ENCODE peak calls at places on chromosome 18, in four cellular contexts. A is GM23248, L is right cardiac atrium, Z is A673. W is an unnamed sample.

GRCh38 chr18:34773378-34773777 is 63.3 kb downstream of the DTNA start:
- DNase-seq in A (peak; percentile 66), L (no peak), Z (no peak), W (no peak)

GRCh38 chr18:29181151-29181901 is 1004.4 kb upstream of the CDH2 start:
- DNase-seq in A (peak; percentile 97), L (peak; percentile 16), Z (peak; percentile 6), W (no peak)

GRCh38 chr18:29749699-29750098 is 1292.8 kb downstream of the DSC3 start:
- DNase-seq in A (peak; percentile 87), L (no peak), Z (no peak), W (no peak)

GRCh38 chr18:34153711-34154110 is 71.0 kb downstream of the NOL4 start:
- DNase-seq in A (peak; percentile 39), L (no peak), Z (peak; percentile 83), W (no peak)

GRCh38 chr18:3088444-3088843 is 75.5 kb upstream of the LPIN2 start:
- DNase-seq in A (no peak), L (no peak), Z (no peak), W (no peak)

GRCh38 chr18:41938445-41938844 is 16.6 kb upstream of the PIK3C3 start:
- DNase-seq in A (peak; percentile 94), L (no peak), Z (peak; percentile 89), W (no peak)

GRCh38 chr18:41850781-41851180 is 104.3 kb upstream of the PIK3C3 start:
- DNase-seq in A (no peak), L (no peak), Z (no peak), W (no peak)

GRCh38 chr18:11948852-11949523 is 32.3 kb upstream of the IMPA2 start:
- DNase-seq in A (peak; percentile 55), L (no peak), Z (no peak), W (no peak)

GRCh38 chr18:32548688-32549087 is 78.0 kb upstream of the GAREM1 start:
- DNase-seq in A (no peak), L (no peak), Z (peak; percentile 3), W (no peak)

GRCh38 chr18:79523221-79523737 is 127.5 kb downstream of the NFATC1 start:
- DNase-seq in A (no peak), L (no peak), Z (no peak), W (peak; percentile 48)

GRCh38 chr18:71799016-71799673 is 745.0 kb downstream of the CBLN2 start:
- DNase-seq in A (no peak), L (no peak), Z (no peak), W (no peak)

GRCh38 chr18:11512096-11513030 is 97.0 kb upstream of the SLC35G4 start:
- DNase-seq in A (peak; percentile 41), L (no peak), Z (no peak), W (peak; percentile 54)

GRCh38 chr18:24118750-24119577 is 19.9 kb upstream of the CABYR start:
- DNase-seq in A (peak; percentile 79), L (peak; percentile 60), Z (peak; percentile 73), W (peak; percentile 75)

GRCh38 chr18:40357536-40357935 is 1597.5 kb upstream of the PIK3C3 start:
- DNase-seq in A (peak; percentile 75), L (no peak), Z (no peak), W (no peak)

GRCh38 chr18:49646864-49647263 is 85.0 kb downstream of the LIPG start:
- DNase-seq in A (no peak), L (no peak), Z (no peak), W (no peak)

GRCh38 chr18:13612111-13612997 is 114.0 kb downstream of the FAM210A start:
- DNase-seq in A (peak; percentile 21), L (no peak), Z (no peak), W (peak; percentile 98)

DNA sequence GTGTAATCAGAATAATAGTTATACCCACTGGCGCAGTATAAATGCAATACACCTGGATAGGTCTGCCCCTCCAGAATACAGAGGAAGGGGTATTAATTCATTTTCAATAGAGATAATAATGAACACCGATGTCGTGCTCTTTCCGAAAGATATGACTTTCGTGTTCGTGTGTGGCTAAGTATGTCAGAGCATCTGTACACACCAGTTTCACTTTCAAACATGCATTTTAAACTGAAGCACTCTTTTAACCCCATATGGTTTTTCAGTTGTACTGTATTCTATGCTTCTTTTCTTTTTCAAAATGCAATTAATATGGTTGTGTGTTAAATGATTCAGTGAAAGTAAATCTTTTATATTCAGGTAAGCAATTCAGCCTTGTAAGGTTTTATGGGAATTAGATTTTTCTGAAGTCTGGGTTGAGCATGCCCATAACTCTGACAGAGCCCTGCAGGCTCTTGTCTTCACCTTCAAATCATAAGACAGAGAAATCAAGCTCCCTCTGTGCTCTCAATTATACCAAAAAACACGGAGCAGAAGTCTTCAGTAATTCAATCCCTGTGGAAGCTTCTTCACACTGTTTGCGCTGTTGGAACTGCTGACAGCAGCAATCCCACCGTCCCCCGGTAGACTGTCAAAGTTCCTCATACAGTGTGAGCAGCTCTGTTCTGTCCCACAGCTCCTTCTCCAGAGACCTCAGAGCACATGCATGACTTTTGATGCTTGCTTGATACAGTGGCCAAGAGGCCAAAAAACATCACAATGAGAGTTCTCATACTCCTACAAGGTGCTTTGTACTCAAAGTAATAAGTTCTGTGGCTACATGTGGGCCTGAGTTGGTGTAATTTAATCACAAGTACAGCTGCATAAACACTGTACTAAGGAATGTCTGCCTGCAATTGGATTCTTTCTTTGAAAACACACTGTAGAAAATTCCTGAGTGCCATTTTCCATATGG is 186.9 kb downstream of the ZNF521 start:
- DNase-seq in A (peak; percentile 55), L (no peak), Z (peak; percentile 7), W (no peak)
- H3K4me3 ChIP-seq in A (peak overlapping the region; percentile 71), L (peak overlapping the region; percentile 79), Z (peak overlapping the region; percentile 27), W (no peak overlapping the region)

GRCh38 chr18:48544116-48544515 is 5.3 kb downstream of the CTIF start:
- DNase-seq in A (no peak), L (no peak), Z (no peak), W (no peak)
- H3K27ac ChIP-seq in A (peak overlapping the region; percentile 99), L (no peak overlapping the region), Z (no peak overlapping the region), W (no peak overlapping the region)

GRCh38 chr18:5964596-5964995 is 69.3 kb upstream of the TMEM200C start:
- DNase-seq in A (no peak), L (no peak), Z (no peak), W (no peak)
- H3K9me3 ChIP-seq in A (no peaks in the 10 kb centered on the region), L (no peaks in the 10 kb centered on the region), Z (peaks cover 6% of the 10 kb centered on the region), W (no peaks in the 10 kb centered on the region)

GRCh38 chr18:57547260-57547659 is 39.2 kb downstream of the FECH start:
- DNase-seq in A (no peak), L (no peak), Z (no peak), W (no peak)

GRCh38 chr18:57542801-57543427 is 43.6 kb downstream of the FECH start:
- DNase-seq in A (peak; percentile 86), L (no peak), Z (peak; percentile 62), W (no peak)

GRCh38 chr18:57542126-57542525 is 44.4 kb downstream of the FECH start:
- DNase-seq in A (peak; percentile 96), L (no peak), Z (no peak), W (no peak)

GRCh38 chr18:57543560-57543959 is 42.9 kb downstream of the FECH start:
- DNase-seq in A (no peak), L (no peak), Z (no peak), W (no peak)

GRCh38 chr18:57544958-57545661 is 41.4 kb downstream of the FECH start:
- DNase-seq in A (no peak), L (no peak), Z (no peak), W (peak; percentile 13)
- H3K4me3 ChIP-seq in A (no peak overlapping the region), L (no peak overlapping the region), Z (no peak overlapping the region), W (no peak overlapping the region)

GRCh38 chr18:56407631-56408030 is 230.8 kb downstream of the TXNL1 start:
- DNase-seq in A (no peak), L (no peak), Z (no peak), W (no peak)

GRCh38 chr18:56402872-56403516 is 235.4 kb downstream of the TXNL1 start:
- DNase-seq in A (peak; percentile 91), L (peak; percentile 34), Z (peak; percentile 82), W (no peak)
- H3K27ac ChIP-seq in A (peak overlapping the region; percentile 82), L (no peak overlapping the region), Z (no peak overlapping the region), W (no peak overlapping the region)

GRCh38 chr18:78292602-78293001 is 687.0 kb upstream of the SALL3 start:
- DNase-seq in A (no peak), L (no peak), Z (no peak), W (no peak)
- H3K9me3 ChIP-seq in A (no peaks in the 10 kb centered on the region), L (no peaks in the 10 kb centered on the region), Z (peaks cover 23% of the 10 kb centered on the region), W (no peaks in the 10 kb centered on the region)

W was measured in DND-41.